ENCODE peak calls at places on chromosome 21, in nine cellular contexts. E is T-helper 1 cell; G is NCI-H774; Z is B cell; L is HuH-7.5; D is activated naive CD4-positive, alpha-beta T cell; T is HFF-Myc; F is hypothalamus; U is GM03348. S is an unnamed sample.
A peak's percentile ranks its signal among the peaks of the same experiment; 100 is the strongest.

GRCh38 chr21:45444385-45444784 is 39.4 kb downstream of the COL18A1 start:
- DNase-seq in T (no peak), F (no peak), U (no peak), D (no peak), Z (no peak), G (no peak), E (no peak), L (no peak), S (no peak)

GRCh38 chr21:15060776-15061175 is 4.0 kb downstream of the NRIP1 start:
- DNase-seq in U (no peak), Z (no peak), L (no peak), F (no peak), G (no peak), E (no peak), D (no peak), T (no peak), S (no peak)

GRCh38 chr21:45979651-45980050 is 1.9 kb upstream of the COL6A1 start:
- DNase-seq in E (no peak), T (no peak), Z (no peak), D (no peak), G (no peak), U (no peak), L (no peak), F (no peak), S (no peak)

GRCh38 chr21:40886931-40887330 is 40.0 kb upstream of the DSCAM start:
- DNase-seq in U (no peak), L (no peak), D (no peak), Z (no peak), E (no peak), F (no peak), T (no peak), G (no peak), S (no peak)

GRCh38 chr21:40173833-40174232 is 306.6 kb downstream of the PCP4 start:
- DNase-seq in U (no peak), L (peak; percentile 9), G (no peak), T (no peak), D (no peak), E (no peak), Z (no peak), F (no peak), S (no peak)

GRCh38 chr21:35349378-35350080 is 300.4 kb upstream of the RUNX1 start:
- DNase-seq in D (no peak), T (no peak), G (no peak), Z (no peak), L (no peak), F (no peak), U (peak; percentile 30), E (no peak), S (no peak)

GRCh38 chr21:33380483-33380998 is 22.7 kb upstream of the IFNGR2 start:
- DNase-seq in G (no peak), L (no peak), D (peak; percentile 57), Z (no peak), U (peak; percentile 92), E (peak; percentile 60), T (peak; percentile 92), F (peak; percentile 40), S (peak; percentile 79)

GRCh38 chr21:19461481-19462205 is 1058.1 kb upstream of the TMPRSS15 start:
- DNase-seq in T (no peak), D (no peak), Z (no peak), L (no peak), G (no peak), F (no peak), U (no peak), E (no peak), S (no peak)

GRCh38 chr21:43639470-43640178 is 19.7 kb downstream of the HSF2BP start:
- DNase-seq in E (no peak), G (no peak), F (no peak), U (peak; percentile 57), D (no peak), L (no peak), Z (no peak), T (no peak), S (no peak)

GRCh38 chr21:37402251-37402867 is 35.8 kb downstream of the DYRK1A start:
- DNase-seq in U (no peak), L (no peak), Z (no peak), F (no peak), T (no peak), G (no peak), D (no peak), E (no peak), S (no peak)

GRCh38 chr21:35622612-35623011 is 437.7 kb downstream of the SETD4 start:
- DNase-seq in T (no peak), U (no peak), G (no peak), F (no peak), E (no peak), D (no peak), Z (no peak), L (no peak), S (no peak)

GRCh38 chr21:45590726-45591618 is 48.7 kb upstream of the SLC19A1 start:
- DNase-seq in L (peak; percentile 28), F (no peak), G (no peak), D (no peak), Z (no peak), T (no peak), E (peak; percentile 39), U (no peak), S (peak; percentile 28)

GRCh38 chr21:43193651-43194302 is 25.0 kb downstream of the CRYAA start:
- DNase-seq in F (no peak), T (peak; percentile 58), U (peak; percentile 91), L (no peak), G (no peak), D (no peak), Z (no peak), E (no peak), S (no peak)

GRCh38 chr21:41725421-41726021 is 41.3 kb downstream of the RIPK4 start:
- DNase-seq in E (no peak), D (no peak), U (no peak), L (no peak), Z (no peak), G (no peak), T (no peak), F (no peak), S (no peak)

GRCh38 chr21:44625756-44626155 is 1.1 kb upstream of the KRTAP10-9 start:
- DNase-seq in L (no peak), Z (no peak), U (no peak), E (no peak), T (no peak), F (no peak), G (no peak), D (no peak), S (no peak)

GRCh38 chr21:43274946-43275310 is 106.1 kb downstream of the CRYAA start:
- DNase-seq in G (no peak), F (no peak), T (no peak), L (no peak), U (no peak), E (no peak), D (no peak), Z (no peak), S (no peak)

GRCh38 chr21:41283211-41283818 is 33.3 kb upstream of the FAM3B start:
- DNase-seq in T (peak; percentile 75), E (no peak), U (peak; percentile 90), F (no peak), D (no peak), L (peak; percentile 43), Z (peak; percentile 77), G (peak; percentile 27), S (peak; percentile 38)

GRCh38 chr21:38712076-38712475 is 93.7 kb upstream of the ETS2 start:
- DNase-seq in F (no peak), D (no peak), Z (no peak), U (peak; percentile 66), L (peak; percentile 25), G (peak; percentile 76), T (peak; percentile 32), E (no peak), S (no peak)

GRCh38 chr21:41402796-41403195 is 23.2 kb upstream of the MX1 start:
- DNase-seq in Z (no peak), T (no peak), G (no peak), U (no peak), L (no peak), F (no peak), D (no peak), E (no peak), S (no peak)

GRCh38 chr21:46150491-46151121 is 4.8 kb downstream of the FTCD start:
- DNase-seq in L (no peak), T (no peak), U (no peak), D (no peak), F (no peak), E (no peak), Z (no peak), G (no peak), S (no peak)

GRCh38 chr21:21860888-21861287 is 862.7 kb downstream of the NCAM2 start:
- DNase-seq in G (no peak), D (no peak), Z (no peak), U (peak; percentile 11), F (no peak), E (no peak), L (no peak), T (no peak), S (no peak)

GRCh38 chr21:35010450-35010849 is 38.7 kb downstream of the RUNX1 start:
- DNase-seq in F (no peak), E (no peak), L (no peak), Z (no peak), T (no peak), G (no peak), D (no peak), U (no peak), S (no peak)

GRCh38 chr21:29208666-29209059 is 78.2 kb downstream of the MAP3K7CL start:
- DNase-seq in E (no peak), T (peak; percentile 71), G (no peak), F (no peak), Z (no peak), L (no peak), U (peak; percentile 47), D (no peak), S (no peak)

GRCh38 chr21:15009964-15010363 is 54.8 kb downstream of the NRIP1 start:
- DNase-seq in F (no peak), G (no peak), D (no peak), E (no peak), T (no peak), U (peak; percentile 15), Z (no peak), L (no peak), S (no peak)

GRCh38 chr21:25801217-25802015 is 66.6 kb downstream of the GABPA start:
- DNase-seq in T (peak; percentile 70), Z (peak; percentile 61), F (peak; percentile 4), L (peak; percentile 30), E (peak; percentile 58), U (peak; percentile 87), G (peak; percentile 84), D (peak; percentile 51), S (peak; percentile 73)

GRCh38 chr21:33844104-33844889 is 71.3 kb downstream of the ATP5PO start:
- DNase-seq in Z (no peak), T (peak; percentile 36), E (no peak), F (no peak), U (peak; percentile 60), L (no peak), G (no peak), D (no peak), S (no peak)

GRCh38 chr21:32626633-32627196 is 14.5 kb upstream of the CFAP298 start:
- DNase-seq in F (no peak), U (peak; percentile 38), L (no peak), D (no peak), G (no peak), E (no peak), T (no peak), Z (no peak), S (no peak)

GRCh38 chr21:37435120-37435519 is 68.5 kb downstream of the DYRK1A start:
- DNase-seq in L (no peak), U (peak; percentile 70), E (no peak), Z (peak; percentile 43), G (peak; percentile 85), D (no peak), T (peak; percentile 93), F (peak; percentile 13), S (peak; percentile 37)

GRCh38 chr21:41317458-41317857 is 857 bp downstream of the FAM3B start:
- DNase-seq in U (no peak), D (no peak), L (no peak), G (no peak), T (no peak), Z (no peak), F (no peak), E (no peak), S (no peak)

GRCh38 chr21:44455524-44456206 is 355 bp downstream of the LRRC3 start:
- DNase-seq in E (no peak), G (no peak), D (no peak), L (peak; percentile 54), T (no peak), Z (no peak), F (no peak), U (peak; percentile 66), S (no peak)

GRCh38 chr21:38499296-38499695 is 1.0 kb upstream of the ERG start:
- DNase-seq in F (no peak), L (no peak), G (no peak), D (no peak), T (no peak), U (no peak), Z (no peak), E (no peak), S (no peak)

S was measured in effector CD4-positive, alpha-beta T cell.